ENCODE peak calls at places on chromosomes 16 and 17, in nine cellular contexts. Y is cardiac fibroblast; C is activated CD4-positive, alpha-beta T cell treated with anti-CD3 and anti-CD28 coated beads, Interleukin-2, amount 10 ng/mL, durations not matched to agents 24 days and 14 days; Z is hepatic stellate cell; A is CD4-positive, CD25-positive, alpha-beta regulatory T cell; J is stimulated activated CD8-positive, alpha-beta memory T cell treated with anti-CD3 and anti-CD28 coated beads, Interleukin-4, amount 100 ng/mL, for 4 hours; T is activated T-helper 1 cell treated with Interleukin-2 at 50 U/mL for 16 hours; W is AG08396; V is heart left ventricle. Q is an unnamed sample.

GRCh38 chr17:77809814-77810213 is 148.7 kb upstream of the TNRC6C start:
- DNase-seq in Y (no peak), C (no peak), Z (no peak), A (no peak), J (no peak), T (no peak), W (no peak), V (no peak), Q (no peak)

GRCh38 chr17:75516619-75517276 is 420 bp downstream of the TSEN54 start:
- DNase-seq in Y (peak), C (peak), Z (peak), A (peak), J (no peak), T (peak), W (peak), V (peak), Q (peak)

GRCh38 chr17:76498886-76499667 is 2.1 kb downstream of the RHBDF2 start:
- DNase-seq in Y (no peak), C (no peak), Z (no peak), A (no peak), J (no peak), T (no peak), W (no peak), V (no peak), Q (no peak)

GRCh38 chr17:79045830-79046500 is 22.0 kb downstream of the C1QTNF1 start:
- DNase-seq in Y (peak), C (peak), Z (peak), A (peak), J (peak), T (peak), W (peak), V (peak), Q (peak)

GRCh38 chr17:76641501-76641900 is 2.1 kb downstream of the ST6GALNAC1 start:
- DNase-seq in Y (no peak), C (no peak), Z (no peak), A (no peak), J (no peak), T (no peak), W (no peak), V (no peak), Q (no peak)

GRCh38 chr17:77316191-77316641 is 175.4 kb downstream of the SEC14L1 start:
- DNase-seq in Y (peak), C (no peak), Z (no peak), A (no peak), J (no peak), T (no peak), W (peak), V (no peak), Q (no peak)

GRCh38 chr16:7025616-7026190 is 306.9 kb upstream of the RBFOX1 start:
- DNase-seq in Y (no peak), C (peak), Z (no peak), A (no peak), J (no peak), T (no peak), W (peak), V (peak), Q (no peak)

GRCh38 chr17:53039981-53040380 is 782.7 kb upstream of the KIF2B start:
- DNase-seq in Y (no peak), C (no peak), Z (no peak), A (no peak), J (no peak), T (no peak), W (no peak), V (no peak), Q (no peak)

GRCh38 chr17:30969989-30970680 is 704 bp upstream of the RNF135 start:
- DNase-seq in Y (peak), C (peak), Z (peak), A (no peak), J (no peak), T (peak), W (peak), V (no peak), Q (peak)

GRCh38 chr16:73048292-73049050 is 543 bp upstream of the ZFHX3 start:
- DNase-seq in Y (peak), C (no peak), Z (no peak), A (no peak), J (no peak), T (no peak), W (no peak), V (peak), Q (no peak)

GRCh38 chr16:627458-628239 is 3.1 kb upstream of the WFIKKN1 start:
- DNase-seq in Y (peak), C (peak), Z (no peak), A (no peak), J (no peak), T (no peak), W (no peak), V (peak), Q (no peak)

Q was measured in activated T-helper 2 cell treated with anti-CD3 and anti-CD28 coated beads, Interferon-gamma antibody, Interleukin-2, Interleukin-4, amounts not matched to agents 10 μg/mL and 5 μg/mL and 100 μg/mL, durations not matched to agents 14 hours and 24 hours and 36 hours.